ENCODE peak calls at places on chromosomes 12 and 14, in ten cellular contexts. Y is MCF 10A, Q is psoas muscle, B is RWPE1, O is neural progenitor cell, S is AG04449, N is pancreas, V is Calu3, H is mesothelial cell of epicardium, F is glutamatergic neuron. C is an unnamed sample.

GRCh38 chr12:97300921-97301320 is 161.7 kb upstream of the RMST start:
- DNase-seq in Y (no peak), Q (no peak), B (no peak), O (no peak), S (no peak), N (no peak), V (no peak), H (no peak), F (no peak), C (no peak)

GRCh38 chr12:47946413-47947107 is 16.8 kb upstream of the TMEM106C start:
- DNase-seq in Y (peak; percentile 52), Q (no peak), B (peak; percentile 57), O (no peak), S (no peak), N (no peak), V (no peak), H (no peak), F (no peak), C (no peak)

GRCh38 chr12:70002097-70002911 is 177.3 kb downstream of the MYRFL start:
- DNase-seq in Y (no peak), Q (peak; percentile 48), B (no peak), O (no peak), S (no peak), N (no peak), V (no peak), H (no peak), F (no peak), C (no peak)

GRCh38 chr14:67949771-67950170 is 130.2 kb downstream of the RAD51B start:
- DNase-seq in Y (no peak), Q (no peak), B (no peak), O (no peak), S (no peak), N (no peak), V (no peak), H (no peak), F (no peak), C (no peak)

GRCh38 chr14:49623941-49624806 is 3.6 kb downstream of the MGAT2 start:
- DNase-seq in Y (peak; percentile 62), Q (no peak), B (peak; percentile 42), O (no peak), S (no peak), N (no peak), V (no peak), H (no peak), F (no peak), C (no peak)

GRCh38 chr14:90698379-90698869 is 117.8 kb downstream of the TTC7B start:
- DNase-seq in Y (no peak), Q (peak; percentile 81), B (no peak), O (no peak), S (no peak), N (no peak), V (no peak), H (no peak), F (peak; percentile 70), C (peak; percentile 47)

GRCh38 chr14:64912256-64912655 is 2.0 kb upstream of the CHURC1 start:
- DNase-seq in Y (no peak), Q (no peak), B (no peak), O (no peak), S (no peak), N (no peak), V (no peak), H (no peak), F (no peak), C (no peak)

GRCh38 chr14:105197274-105197673 is 16.2 kb upstream of the NUDT14 start:
- DNase-seq in Y (peak; percentile 83), Q (peak; percentile 78), B (no peak), O (peak; percentile 73), S (no peak), N (no peak), V (no peak), H (no peak), F (no peak), C (no peak)

GRCh38 chr12:750356-751191 is 1.8 kb upstream of the WNK1 start:
- DNase-seq in Y (no peak), Q (no peak), B (no peak), O (peak; percentile 17), S (no peak), N (no peak), V (no peak), H (no peak), F (no peak), C (no peak)

GRCh38 chr12:3630111-3630510 is 122.8 kb downstream of the CRACR2A start:
- DNase-seq in Y (no peak), Q (no peak), B (no peak), O (no peak), S (no peak), N (no peak), V (no peak), H (no peak), F (no peak), C (no peak)

GRCh38 chr14:52960627-52961026 is 9.8 kb upstream of the FERMT2 start:
- DNase-seq in Y (no peak), Q (no peak), B (no peak), O (peak; percentile 8), S (no peak), N (no peak), V (peak; percentile 22), H (no peak), F (no peak), C (no peak)

GRCh38 chr14:103156733-103157411 is 33.6 kb downstream of the TNFAIP2 start:
- DNase-seq in Y (no peak), Q (no peak), B (no peak), O (no peak), S (no peak), N (no peak), V (no peak), H (no peak), F (no peak), C (no peak)
- TF ChIP-seq CTCF in Y (no peak), Q (no peak), B (no peak), O (no peak), S (no peak), N (no peak), V (no peak), H (no peak), F (no peak), C (no peak)

DNA sequence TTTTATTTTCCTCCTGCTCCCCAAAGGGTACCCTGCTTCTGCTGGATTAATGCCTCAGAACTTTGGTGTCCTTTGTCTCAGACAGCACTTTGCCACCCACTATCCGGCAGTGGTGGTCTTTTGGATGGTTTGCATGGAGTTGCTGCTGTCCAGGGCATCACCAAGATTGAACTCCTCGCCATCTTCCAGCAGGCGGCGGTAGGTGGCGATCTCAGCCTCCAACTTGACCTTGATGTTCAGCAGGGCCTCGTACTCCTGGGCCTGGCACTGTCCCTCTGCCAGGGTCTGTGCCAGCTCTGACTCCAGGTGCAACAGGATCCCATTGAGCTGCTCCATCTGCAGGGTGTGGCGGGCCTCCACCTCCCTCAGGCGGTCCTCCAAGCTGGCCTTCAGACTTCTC is 9.4 kb upstream of the NOPCHAP1 start:
- DNase-seq in Y (no peak), Q (no peak), B (no peak), O (no peak), S (no peak), N (no peak), V (no peak), H (no peak), F (no peak), C (no peak)
- TF ChIP-seq CTCF in Y (no peak), Q (no peak), B (no peak), O (peak; percentile 7), S (no peak), N (no peak), V (no peak), H (no peak), F (no peak), C (no peak)

GRCh38 chr12:92602476-92602875 is 100.3 kb upstream of the PLEKHG7 start:
- DNase-seq in Y (peak; percentile 88), Q (no peak), B (peak; percentile 53), O (no peak), S (peak; percentile 82), N (no peak), V (peak; percentile 16), H (no peak), F (no peak), C (no peak)

GRCh38 chr12:92604786-92605185 is 98.0 kb upstream of the PLEKHG7 start:
- DNase-seq in Y (no peak), Q (no peak), B (no peak), O (no peak), S (no peak), N (no peak), V (no peak), H (no peak), F (no peak), C (no peak)

GRCh38 chr12:92605621-92606170 is 97.1 kb upstream of the PLEKHG7 start:
- DNase-seq in Y (no peak), Q (no peak), B (no peak), O (no peak), S (no peak), N (no peak), V (no peak), H (no peak), F (no peak), C (no peak)

GRCh38 chr12:92602930-92603623 is 99.7 kb upstream of the PLEKHG7 start:
- DNase-seq in Y (no peak), Q (no peak), B (no peak), O (no peak), S (no peak), N (no peak), V (peak; percentile 17), H (no peak), F (no peak), C (no peak)

DNA sequence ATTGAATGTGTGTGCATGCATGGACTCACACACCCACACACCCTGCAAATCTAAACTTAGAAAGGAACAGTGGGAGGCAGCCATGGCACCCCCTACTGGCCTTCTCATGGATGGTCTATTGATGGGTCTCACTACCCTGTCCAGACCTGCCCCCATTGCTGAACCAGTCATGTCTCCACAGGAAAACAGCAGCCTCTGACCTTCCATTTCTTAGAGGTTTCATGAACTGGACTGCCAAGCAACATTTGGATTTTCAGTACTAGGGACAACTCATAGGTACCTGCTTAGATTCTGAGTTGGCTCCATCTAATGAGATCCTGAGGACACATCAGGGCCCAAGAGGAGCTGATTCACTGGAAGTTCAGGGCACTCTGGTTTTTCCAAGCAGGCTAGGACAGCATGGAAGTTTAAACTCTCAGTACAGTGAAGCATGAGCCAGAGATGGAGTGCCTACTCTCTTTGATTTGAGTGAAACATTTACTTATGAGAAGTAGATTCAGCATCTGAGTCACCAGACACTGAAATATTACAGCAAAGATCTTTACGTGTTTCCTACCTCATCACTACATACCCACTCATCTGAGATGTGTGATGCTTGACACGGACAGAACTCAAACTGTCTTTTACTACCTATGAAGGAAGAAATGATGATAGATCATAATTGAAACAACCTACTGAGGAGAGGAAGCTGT is 98.9 kb upstream of the PLEKHG7 start:
- DNase-seq in Y (no peak), Q (no peak), B (no peak), O (no peak), S (no peak), N (no peak), V (peak; percentile 17), H (no peak), F (no peak), C (no peak)
- TF ChIP-seq CTCF in Y (peak; percentile 11), Q (no peak), B (no peak), O (no peak), S (no peak), N (no peak), V (peak; percentile 21), H (no peak), F (no peak), C (no peak)

DNA sequence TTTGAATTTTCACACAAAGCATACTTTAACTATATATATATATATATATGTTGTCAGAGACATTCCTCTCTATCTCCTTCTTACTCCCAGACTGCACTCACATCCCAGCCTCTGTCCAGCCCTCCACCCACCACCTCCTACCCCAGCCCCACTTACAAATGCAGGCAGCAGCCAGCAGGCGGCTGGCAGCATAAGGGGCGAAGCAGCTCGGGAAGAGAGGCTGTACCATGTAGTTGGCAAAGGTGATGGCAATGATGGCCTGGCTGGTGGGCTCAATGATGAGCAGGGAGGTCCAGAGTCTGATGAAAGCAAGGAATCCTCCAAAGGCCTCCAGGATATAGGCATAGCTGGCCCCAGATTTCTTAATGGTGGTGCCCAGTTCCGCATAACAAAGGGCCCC is 2.5 kb downstream of the SLC7A7 start:
- DNase-seq in Y (no peak), Q (no peak), B (no peak), O (peak; percentile 34), S (no peak), N (no peak), V (no peak), H (no peak), F (no peak), C (no peak)
- TF ChIP-seq CTCF in Y (no peak), Q (no peak), B (no peak), O (peak; percentile 33), S (no peak), N (no peak), V (no peak), H (no peak), F (no peak), C (no peak)

C was measured in uterus.